ENCODE peak calls at places on chromosomes 11 and 22, in five cellular contexts. Q is HCEC 1CT, O is breast epithelium, L is NCI-H1092 treated with DMSO at 0.1 percent for 48 hours, G is AG10803. Y is an unnamed sample.

GRCh38 chr11:19673924-19674390 is 38.7 kb upstream of the NAV2 start:
- DNase-seq in Q (no peak), O (no peak), L (peak), G (peak), Y (peak)

GRCh38 chr11:76234704-76235232 is 28.5 kb upstream of the WNT11 start:
- DNase-seq in Q (peak), O (no peak), L (no peak), G (no peak), Y (peak)

GRCh38 chr11:134207538-134208239 is 16.1 kb downstream of the NCAPD3 start:
- DNase-seq in Q (no peak), O (no peak), L (no peak), G (peak), Y (no peak)

GRCh38 chr11:107988397-107989158 is 20.1 kb upstream of the CUL5 start:
- DNase-seq in Q (no peak), O (no peak), L (no peak), G (no peak), Y (no peak)

GRCh38 chr11:92473736-92474135 is 249.1 kb downstream of the FAT3 start:
- DNase-seq in Q (no peak), O (no peak), L (no peak), G (peak), Y (no peak)

GRCh38 chr22:30675436-30675835 is 7.8 kb upstream of the DUSP18 start:
- DNase-seq in Q (no peak), O (no peak), L (peak), G (no peak), Y (no peak)

GRCh38 chr22:42324991-42325710 is 54.7 kb upstream of the TCF20 start:
- DNase-seq in Q (no peak), O (no peak), L (peak), G (no peak), Y (no peak)

GRCh38 chr11:68212421-68213134 is 518 bp downstream of the KMT5B start:
- DNase-seq in Q (peak), O (peak), L (peak), G (peak), Y (no peak)

GRCh38 chr11:44573333-44573732 is 7.9 kb downstream of the CD82 start:
- DNase-seq in Q (no peak), O (no peak), L (no peak), G (no peak), Y (no peak)

GRCh38 chr11:104891135-104891534 is 7.1 kb downstream of the CASP12 start:
- DNase-seq in Q (peak), O (no peak), L (no peak), G (peak), Y (no peak)

GRCh38 chr11:2259897-2260451 is 10.4 kb downstream of the ASCL2 start:
- DNase-seq in Q (no peak), O (peak), L (no peak), G (no peak), Y (no peak)

GRCh38 chr11:10564692-10565318 is 3.7 kb downstream of the LYVE1 start:
- DNase-seq in Q (peak), O (no peak), L (no peak), G (peak), Y (no peak)

GRCh38 chr11:81869337-81870065 is 864.2 kb downstream of the FAM181B start:
- DNase-seq in Q (no peak), O (no peak), L (no peak), G (no peak), Y (no peak)

GRCh38 chr11:96222102-96222501 is 120.9 kb downstream of the MAML2 start:
- DNase-seq in Q (no peak), O (no peak), L (no peak), G (no peak), Y (no peak)

GRCh38 chr11:9263840-9264380 is 1.2 kb downstream of the DENND5A start:
- DNase-seq in Q (no peak), O (no peak), L (no peak), G (peak), Y (no peak)

GRCh38 chr22:35894464-35894878 is 134.2 kb downstream of the RBFOX2 start:
- DNase-seq in Q (no peak), O (no peak), L (no peak), G (no peak), Y (peak)

Y was measured in thoracic aorta.